ENCODE peak calls at places on chromosomes 1 and 21, in seven cellular contexts. C, I, D, R, V, K and A are unnamed samples.

GRCh38 chr1:107434379-107434728 is 293.5 kb downstream of the NTNG1 start:
- DNase-seq in C (no peak), I (no peak), D (no peak), R (no peak), V (no peak), K (no peak), A (no peak)

GRCh38 chr1:37602750-37603694 is 7.3 kb upstream of the GNL2 start:
- DNase-seq in C (peak; percentile 41), I (peak; percentile 24), D (no peak), R (no peak), V (no peak), K (peak; percentile 18), A (no peak)

GRCh38 chr1:154998818-154999650 is 3.6 kb upstream of the ZBTB7B start:
- DNase-seq in C (no peak), I (no peak), D (peak; percentile 77), R (peak; percentile 86), V (peak; percentile 41), K (peak; percentile 47), A (no peak)

GRCh38 chr1:152495066-152495675 is 15.4 kb upstream of the LCE5A start:
- DNase-seq in C (no peak), I (no peak), D (no peak), R (no peak), V (no peak), K (no peak), A (no peak)

GRCh38 chr1:1625404-1625775 is 6.6 kb upstream of the MMP23B start:
- DNase-seq in C (no peak), I (no peak), D (no peak), R (peak; percentile 64), V (no peak), K (no peak), A (no peak)

GRCh38 chr1:243559575-243560172 is 290.4 kb downstream of the AKT3 start:
- DNase-seq in C (no peak), I (no peak), D (no peak), R (no peak), V (no peak), K (no peak), A (no peak)

GRCh38 chr21:46324390-46325072 is 575 bp downstream of the PCNT start:
- DNase-seq in C (peak; percentile 89), I (peak; percentile 53), D (peak; percentile 91), R (peak; percentile 93), V (peak; percentile 79), K (peak; percentile 86), A (peak; percentile 80)

GRCh38 chr1:182303778-182304177 is 87.8 kb downstream of the GLUL start:
- DNase-seq in C (no peak), I (no peak), D (no peak), R (no peak), V (no peak), K (no peak), A (no peak)

GRCh38 chr1:11448375-11449085 is 30.4 kb upstream of the DISP3 start:
- DNase-seq in C (no peak), I (no peak), D (no peak), R (no peak), V (no peak), K (no peak), A (no peak)

GRCh38 chr1:78052685-78053433 is 7.1 kb downstream of the GIPC2 start:
- DNase-seq in C (no peak), I (no peak), D (no peak), R (no peak), V (no peak), K (no peak), A (no peak)

GRCh38 chr1:195663549-195664280 is 944.5 kb downstream of the KCNT2 start:
- DNase-seq in C (no peak), I (peak; percentile 32), D (no peak), R (no peak), V (no peak), K (no peak), A (no peak)

GRCh38 chr21:45220106-45220505 is 67.6 kb downstream of the POFUT2 start:
- DNase-seq in C (no peak), I (no peak), D (no peak), R (peak; percentile 56), V (no peak), K (no peak), A (no peak)

GRCh38 chr21:45917241-45917640 is 64.3 kb upstream of the COL6A1 start:
- DNase-seq in C (no peak), I (no peak), D (no peak), R (no peak), V (no peak), K (no peak), A (no peak)

GRCh38 chr1:44862829-44863406 is 19.9 kb upstream of the PTCH2 start:
- DNase-seq in C (no peak), I (peak; percentile 23), D (no peak), R (no peak), V (no peak), K (no peak), A (no peak)

GRCh38 chr1:25688390-25689119 is 72.0 kb downstream of the MAN1C1 start:
- DNase-seq in C (no peak), I (no peak), D (peak; percentile 30), R (no peak), V (peak; percentile 82), K (no peak), A (no peak)

GRCh38 chr1:203860396-203860951 is 925 bp upstream of the SNRPE start:
- DNase-seq in C (no peak), I (no peak), D (no peak), R (no peak), V (no peak), K (no peak), A (no peak)
- H3K4me3 ChIP-seq in C (no peak overlapping the region), I (no peak overlapping the region), D (peak overlapping the region; percentile 69), R (peak overlapping the region; percentile 100), V (peak overlapping the region; percentile 56), K (no peak overlapping the region), A (peak overlapping the region; percentile 98)

DNA sequence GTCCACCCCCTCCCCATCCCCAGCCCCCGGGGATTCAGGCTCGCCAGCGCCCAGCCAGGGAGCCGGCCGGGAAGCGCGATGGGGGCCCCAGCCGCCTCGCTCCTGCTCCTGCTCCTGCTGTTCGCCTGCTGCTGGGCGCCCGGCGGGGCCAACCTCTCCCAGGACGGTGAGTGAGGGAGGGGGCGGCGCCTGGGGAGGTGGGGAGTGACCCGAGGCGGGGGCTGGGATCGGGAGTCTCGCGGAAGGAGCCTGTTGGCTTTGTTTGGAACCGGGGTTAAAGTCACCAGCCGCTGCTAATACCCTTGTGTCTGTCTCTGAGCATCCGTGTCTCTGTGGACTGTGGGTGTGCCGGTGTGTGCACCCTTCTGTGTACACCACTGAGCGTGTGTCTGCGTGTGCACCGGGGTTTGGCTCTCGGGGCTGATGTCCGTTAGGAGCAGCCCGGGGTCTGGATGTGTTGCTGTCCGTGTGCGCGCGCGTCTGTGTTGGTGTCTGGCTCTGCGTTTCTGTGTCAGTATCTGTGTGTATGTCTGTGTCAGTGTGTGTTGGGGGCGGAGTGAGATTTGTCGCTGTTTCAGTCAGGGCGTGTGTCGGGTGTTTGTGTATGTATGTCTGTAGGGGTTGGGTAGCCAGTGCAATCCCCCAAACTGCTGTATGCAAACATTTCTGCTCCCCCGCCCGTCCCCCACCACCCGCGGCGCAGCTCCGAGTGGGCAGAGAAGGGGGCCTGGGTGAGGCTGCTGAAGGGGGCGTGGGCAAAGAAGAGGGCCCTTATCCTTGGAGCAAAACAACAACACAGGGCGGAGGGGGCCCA is 480 bp downstream of the CADM3 start:
- DNase-seq in C (peak; percentile 54), I (no peak), D (peak; percentile 11), R (no peak), V (no peak), K (no peak), A (no peak)
- H3K27me3 ChIP-seq in C (no peaks in the 10 kb centered on the region), I (peaks cover 29% of the 10 kb centered on the region), D (peaks cover 66% of the 10 kb centered on the region), R (peaks cover 65% of the 10 kb centered on the region), V (peaks cover 36% of the 10 kb centered on the region), K (peaks cover 17% of the 10 kb centered on the region), A (peaks cover 11% of the 10 kb centered on the region)

DNA sequence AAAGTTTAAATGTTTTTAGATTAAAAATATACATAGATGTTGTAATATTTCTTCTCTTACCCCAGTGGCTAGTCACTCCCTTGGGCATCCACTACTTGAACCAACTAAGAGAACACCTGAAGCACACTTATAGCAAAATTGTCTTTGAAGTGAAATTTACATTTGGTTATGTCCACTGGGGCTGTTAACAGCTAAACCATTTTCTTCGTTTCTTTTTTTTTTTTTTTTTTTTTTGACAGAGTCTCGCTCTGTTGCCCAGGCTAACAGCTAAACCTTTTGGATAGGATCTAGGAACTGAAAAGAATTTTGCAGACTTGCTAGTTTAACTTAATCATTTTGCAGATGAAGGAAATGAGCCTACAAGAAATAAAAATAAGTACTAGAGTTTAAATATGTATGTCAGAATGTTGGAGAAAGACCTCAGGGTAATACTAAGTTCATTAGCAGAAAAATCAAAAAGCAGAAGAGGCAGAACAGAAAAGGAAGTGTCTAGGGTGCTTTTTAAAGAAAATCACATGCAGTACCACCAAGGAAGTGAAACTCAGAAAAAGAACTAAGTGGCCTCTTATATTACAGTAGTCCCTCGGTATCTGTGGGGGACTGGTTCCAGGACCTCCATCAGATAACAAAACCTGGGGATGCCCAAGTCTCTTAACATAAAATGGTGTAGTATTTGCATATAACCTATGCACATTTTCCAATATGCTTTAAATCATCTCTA is 11.8 kb downstream of the DRAM2 start:
- DNase-seq in C (no peak), I (no peak), D (no peak), R (no peak), V (no peak), K (no peak), A (no peak)
- H3K4me3 ChIP-seq in C (no peak overlapping the region), I (no peak overlapping the region), D (no peak overlapping the region), R (no peak overlapping the region), V (no peak overlapping the region), K (no peak overlapping the region), A (no peak overlapping the region)

DNA sequence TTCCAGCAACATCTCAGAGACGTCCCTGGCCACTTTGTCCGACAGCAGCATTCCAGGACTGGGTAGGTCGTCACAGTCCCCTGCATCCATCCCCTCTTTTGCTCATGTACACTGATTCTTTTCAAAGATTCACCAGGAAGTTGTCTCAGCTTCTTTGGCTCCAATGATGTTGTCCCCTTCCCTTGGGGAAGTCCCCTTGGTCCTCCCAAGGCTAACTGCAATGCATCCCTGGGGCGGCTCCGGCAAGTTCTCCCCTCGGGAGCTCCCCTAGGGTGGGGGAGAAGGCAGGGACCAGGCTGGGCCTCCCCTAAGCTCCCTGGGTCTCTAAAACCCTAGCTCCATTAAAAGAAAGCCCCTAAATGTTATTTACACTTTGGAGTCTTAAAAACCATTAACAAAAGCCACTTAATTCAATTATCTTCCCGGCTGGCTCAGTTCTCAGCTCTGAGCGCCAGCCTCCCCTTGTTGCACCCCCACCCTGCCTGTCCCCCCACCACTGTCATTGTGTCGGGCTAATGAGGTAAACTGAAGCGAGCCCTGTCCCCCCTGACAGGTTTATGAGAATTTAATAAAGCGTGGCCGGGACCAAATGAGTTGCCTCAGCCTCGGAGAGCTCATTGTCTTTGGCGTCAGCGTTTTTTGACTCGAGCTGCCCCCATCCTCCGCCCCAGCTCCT is 25.3 kb downstream of the KNCN start:
- DNase-seq in C (no peak), I (no peak), D (no peak), R (no peak), V (no peak), K (no peak), A (no peak)
- H3K27me3 ChIP-seq in C (peaks cover 70% of the 10 kb centered on the region), I (peaks cover 53% of the 10 kb centered on the region), D (peaks cover 55% of the 10 kb centered on the region), R (peaks cover 18% of the 10 kb centered on the region), V (no peaks in the 10 kb centered on the region), K (no peaks in the 10 kb centered on the region), A (no peaks in the 10 kb centered on the region)